ENCODE peak calls at places on chromosomes 6 and 20, in ten cellular contexts. L is cardiac muscle cell, T is stomach, D is hepatocyte, F is endodermal cell, A is GM12878, G is PC-9, O is heart left ventricle, R is aorta, C is psoas muscle. Z is an unnamed sample. For H3K4me1, the result is how much of the 10 kb centered on the place peaks cover.

GRCh38 chr6:147207351-147207750 is 3.1 kb downstream of the STXBP5 start:
- DNase-seq in C (no peak), G (no peak), O (no peak), R (no peak), D (no peak), T (no peak), F (no peak), L (peak), A (no peak), Z (no peak)

GRCh38 chr20:21607971-21608735 is 94.3 kb upstream of the NKX2-2 start:
- DNase-seq in O (peak), G (no peak), F (no peak), R (no peak), L (no peak), A (no peak), D (no peak), T (no peak), C (no peak), Z (no peak)

GRCh38 chr6:54515013-54515412 is 206.8 kb downstream of the TINAG start:
- DNase-seq in R (no peak), F (no peak), L (peak), T (no peak), O (no peak), A (no peak), G (no peak), D (no peak), C (no peak), Z (no peak)

GRCh38 chr6:157456524-157456829 is 75.5 kb downstream of the ZDHHC14 start:
- DNase-seq in C (no peak), L (no peak), D (no peak), F (no peak), G (no peak), R (no peak), A (peak), T (no peak), O (no peak), Z (no peak)

GRCh38 chr6:40877362-40877761 is 161.7 kb downstream of the UNC5CL start:
- DNase-seq in G (no peak), C (no peak), T (no peak), A (no peak), L (no peak), F (no peak), D (no peak), O (no peak), R (no peak), Z (no peak)

GRCh38 chr20:32611286-32611685 is 26.2 kb upstream of the NOL4L start:
- DNase-seq in L (no peak), O (no peak), F (no peak), D (no peak), T (no peak), A (no peak), C (no peak), G (no peak), R (no peak), Z (no peak)

GRCh38 chr6:26285143-26286134 is 79.6 kb upstream of the BTN3A2 start:
- DNase-seq in L (peak), R (peak), F (peak), T (peak), O (peak), G (peak), A (peak), D (peak), C (peak), Z (peak)

GRCh38 chr6:158560787-158561246 is 926 bp downstream of the TMEM181 start:
- DNase-seq in D (peak), R (peak), C (no peak), L (no peak), A (no peak), G (no peak), F (peak), T (peak), O (no peak), Z (peak)

GRCh38 chr6:84263557-84263956 is 36.1 kb upstream of the CEP162 start:
- DNase-seq in R (no peak), A (no peak), C (no peak), D (no peak), G (no peak), T (no peak), F (no peak), O (no peak), L (no peak), Z (no peak)

GRCh38 chr6:152323376-152323775 is 313.8 kb downstream of the SYNE1 start:
- DNase-seq in R (no peak), C (no peak), O (no peak), D (no peak), F (no peak), L (no peak), T (no peak), A (no peak), G (no peak), Z (no peak)

GRCh38 chr6:35603326-35604202 is 85.2 kb downstream of the FKBP5 start:
- DNase-seq in A (no peak), G (peak), L (peak), O (no peak), F (no peak), C (no peak), R (no peak), T (no peak), D (no peak), Z (peak)

GRCh38 chr20:12570371-12570770 is 438.4 kb upstream of the SPTLC3 start:
- DNase-seq in L (peak), G (no peak), O (no peak), T (no peak), R (no peak), A (no peak), D (peak), C (no peak), F (peak), Z (no peak)

GRCh38 chr20:41317536-41318270 is at the start of gene ZHX3:
- DNase-seq in D (peak), A (peak), L (peak), G (peak), T (peak), R (peak), O (peak), F (peak), C (peak), Z (peak)

GRCh38 chr6:391559-392440 is at the start of gene IRF4:
- DNase-seq in G (no peak), A (no peak), C (peak), L (no peak), T (no peak), O (no peak), R (no peak), D (no peak), F (peak), Z (peak)

GRCh38 chr6:107046316-107046715 is 18.3 kb downstream of the MTRES1 start:
- DNase-seq in L (no peak), O (no peak), D (no peak), F (no peak), R (no peak), T (no peak), A (no peak), C (no peak), G (peak), Z (no peak)

GRCh38 chr6:797479-798077 is 104.6 kb upstream of the EXOC2 start:
- DNase-seq in C (no peak), T (peak), F (peak), L (peak), G (no peak), A (no peak), O (no peak), R (no peak), D (peak), Z (no peak)

GRCh38 chr6:31972709-31973350 is 892 bp upstream of the DXO start:
- DNase-seq in L (peak), G (no peak), R (no peak), T (no peak), O (no peak), F (no peak), A (no peak), C (no peak), D (no peak), Z (no peak)

GRCh38 chr6:17012421-17013225 is 89.2 kb upstream of the STMND1 start:
- DNase-seq in O (no peak), R (no peak), C (no peak), D (peak), A (no peak), G (no peak), T (no peak), L (peak), F (peak), Z (no peak)

GRCh38 chr20:9306521-9306920 is 207.9 kb upstream of the LAMP5 start:
- DNase-seq in C (no peak), A (no peak), T (no peak), D (peak), G (peak), L (peak), R (no peak), O (no peak), F (no peak), Z (no peak)

GRCh38 chr6:15399651-15400470 is 154.0 kb downstream of the JARID2 start:
- DNase-seq in C (peak), D (peak), O (peak), G (no peak), L (peak), A (no peak), T (peak), R (peak), F (peak), Z (no peak)

GRCh38 chr6:122717350-122717749 is 62.2 kb upstream of the FABP7 start:
- DNase-seq in L (no peak), D (no peak), C (no peak), F (no peak), G (no peak), O (no peak), A (no peak), T (no peak), R (no peak), Z (no peak)

GRCh38 chr6:77457720-77458349 is 5.5 kb downstream of the HTR1B start:
- DNase-seq in T (peak), A (no peak), D (peak), C (peak), O (peak), G (no peak), F (peak), R (peak), L (peak), Z (no peak)

DNA sequence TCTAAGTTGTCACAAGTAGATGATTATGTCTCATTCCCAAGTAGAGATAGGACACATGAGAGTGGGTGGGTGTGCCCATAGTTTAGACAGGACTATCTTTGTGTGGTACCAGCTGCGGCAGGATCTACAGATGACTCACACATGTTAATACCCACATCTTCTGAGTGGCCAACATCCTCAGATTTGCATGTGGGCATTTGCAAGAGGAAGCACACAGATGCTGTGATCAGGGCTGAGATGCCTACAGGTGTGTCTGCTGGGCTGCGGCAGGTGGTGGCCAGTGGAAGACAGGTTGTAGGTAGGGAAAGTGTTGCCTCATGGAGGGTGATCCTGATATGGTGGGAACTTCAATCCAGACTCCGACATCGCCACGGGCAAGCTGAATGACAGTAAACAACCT is 50.8 kb downstream of the UTRN start:
- DNase-seq in G (no peak), A (no peak), D (no peak), R (no peak), O (no peak), L (no peak), F (no peak), C (no peak), T (no peak), Z (peak)
- H3K4me1 ChIP-seq in G (under half), A (under half), D (under half), R (under half), O (half or more), L (under half), F (under half), C (half or more), T (half or more), Z (half or more)

GRCh38 chr20:853406-853996 is 20.0 kb downstream of the FAM110A start:
- DNase-seq in T (no peak), D (no peak), C (no peak), L (no peak), R (no peak), G (no peak), A (no peak), O (no peak), F (no peak), Z (no peak)

GRCh38 chr20:856361-856775 is 22.9 kb downstream of the FAM110A start:
- DNase-seq in L (peak), T (no peak), R (peak), G (peak), C (no peak), A (no peak), F (no peak), O (no peak), D (no peak), Z (no peak)

GRCh38 chr20:858011-858410 is 24.5 kb downstream of the FAM110A start:
- DNase-seq in G (no peak), D (no peak), R (no peak), A (no peak), C (no peak), O (no peak), F (no peak), T (no peak), L (no peak), Z (no peak)

GRCh38 chr20:854601-855000 is 21.1 kb downstream of the FAM110A start:
- DNase-seq in D (no peak), F (no peak), A (no peak), R (no peak), C (no peak), L (no peak), G (no peak), T (no peak), O (no peak), Z (no peak)

DNA sequence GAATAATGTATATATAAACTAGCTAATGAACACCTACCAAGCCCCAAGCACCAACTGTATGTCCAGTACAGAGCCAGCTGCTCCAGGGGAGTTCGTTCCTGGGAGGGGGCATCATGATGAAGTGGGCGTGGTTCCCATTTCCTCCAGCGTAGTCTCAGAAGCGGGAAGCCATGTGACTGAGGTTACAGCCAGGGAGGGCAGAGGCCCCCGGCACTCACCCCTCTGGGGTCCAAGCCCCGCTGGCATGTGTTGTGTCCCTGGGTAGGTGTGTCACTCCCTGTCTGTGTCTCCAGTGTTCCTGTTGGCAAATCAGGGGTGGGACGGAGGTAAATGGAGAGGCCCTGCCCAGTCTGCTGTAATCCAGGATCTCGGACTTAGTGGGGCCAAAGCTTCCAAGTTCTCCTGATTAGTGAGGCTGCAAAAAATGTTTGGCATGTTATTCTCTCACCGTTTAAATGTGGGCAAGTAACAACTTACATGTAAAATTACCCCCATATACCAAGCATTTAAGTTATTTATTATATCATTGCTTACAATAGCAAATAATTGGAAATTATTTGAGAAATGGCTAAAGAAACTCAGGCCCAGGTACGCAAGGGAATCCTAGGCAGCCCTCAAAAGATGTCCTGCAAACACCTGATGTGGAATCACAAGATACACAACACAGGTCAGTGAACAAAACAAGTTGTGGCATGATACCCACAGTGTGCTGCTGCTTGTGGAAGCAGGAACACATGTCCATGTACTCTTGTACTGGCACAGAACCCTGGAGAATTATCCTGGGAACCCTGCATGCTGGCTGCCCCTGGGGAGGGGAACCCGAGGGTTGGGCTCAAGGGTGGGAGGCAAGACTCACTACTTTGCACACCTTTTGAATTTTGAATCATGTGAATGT is 22.2 kb downstream of the FAM110A start:
- DNase-seq in O (no peak), D (no peak), T (no peak), R (no peak), C (no peak), G (no peak), A (no peak), L (no peak), F (no peak), Z (no peak)
- H3K4me1 ChIP-seq in O (under half), D (under half), T (under half), R (under half), C (under half), G (under half), A (under half), L (under half), F (under half), Z (under half)

GRCh38 chr6:131811510-131811909 is 3.7 kb downstream of the ENPP1 start:
- DNase-seq in C (no peak), G (no peak), L (no peak), F (no peak), T (no peak), R (no peak), O (no peak), A (no peak), D (no peak), Z (no peak)
- H3K4me1 ChIP-seq in C (under half), G (under half), L (under half), F (under half), T (under half), R (under half), O (under half), A (under half), D (under half), Z (under half)

DNA sequence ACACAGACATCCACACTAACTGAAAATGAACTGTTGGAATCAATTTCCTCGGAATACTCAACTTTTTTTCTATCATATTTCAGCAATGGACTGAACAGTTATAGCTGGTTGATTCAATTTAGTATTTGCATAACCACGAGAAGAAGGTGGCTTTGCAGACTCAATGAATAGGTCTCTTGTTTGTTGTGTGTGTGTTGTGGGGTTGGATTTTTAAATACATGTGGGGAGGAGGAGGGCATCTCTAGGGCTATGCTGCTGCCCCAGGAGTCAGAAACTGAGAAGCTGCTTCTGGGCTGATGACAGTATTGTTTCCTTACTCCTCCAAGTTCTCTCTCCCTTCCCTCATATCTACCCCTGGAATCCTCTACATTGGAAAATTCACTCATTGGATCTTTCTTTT is 28.6 kb downstream of the TFAP2A start:
- DNase-seq in D (no peak), A (no peak), F (no peak), O (no peak), L (no peak), C (no peak), R (no peak), G (no peak), T (no peak), Z (no peak)
- H3K4me1 ChIP-seq in D (under half), A (under half), F (under half), O (under half), L (under half), C (under half), R (under half), G (under half), T (under half), Z (under half)

GRCh38 chr20:57335392-57335791 is 5.8 kb downstream of the SPO11 start:
- DNase-seq in G (no peak), C (no peak), L (no peak), F (no peak), R (no peak), A (no peak), D (no peak), T (no peak), O (no peak), Z (no peak)

GRCh38 chr20:57329608-57330221 is at the start of gene SPO11:
- DNase-seq in O (no peak), L (no peak), C (no peak), D (peak), R (no peak), G (no peak), T (no peak), A (no peak), F (peak), Z (no peak)

GRCh38 chr20:57327820-57328219 is 1.8 kb upstream of the SPO11 start:
- DNase-seq in D (no peak), O (no peak), T (no peak), C (no peak), G (no peak), R (no peak), L (no peak), F (peak), A (no peak), Z (no peak)

GRCh38 chr20:57330998-57331397 is 1.4 kb downstream of the SPO11 start:
- DNase-seq in T (no peak), F (no peak), C (no peak), R (no peak), L (peak), O (no peak), G (no peak), D (no peak), A (no peak), Z (no peak)

DNA sequence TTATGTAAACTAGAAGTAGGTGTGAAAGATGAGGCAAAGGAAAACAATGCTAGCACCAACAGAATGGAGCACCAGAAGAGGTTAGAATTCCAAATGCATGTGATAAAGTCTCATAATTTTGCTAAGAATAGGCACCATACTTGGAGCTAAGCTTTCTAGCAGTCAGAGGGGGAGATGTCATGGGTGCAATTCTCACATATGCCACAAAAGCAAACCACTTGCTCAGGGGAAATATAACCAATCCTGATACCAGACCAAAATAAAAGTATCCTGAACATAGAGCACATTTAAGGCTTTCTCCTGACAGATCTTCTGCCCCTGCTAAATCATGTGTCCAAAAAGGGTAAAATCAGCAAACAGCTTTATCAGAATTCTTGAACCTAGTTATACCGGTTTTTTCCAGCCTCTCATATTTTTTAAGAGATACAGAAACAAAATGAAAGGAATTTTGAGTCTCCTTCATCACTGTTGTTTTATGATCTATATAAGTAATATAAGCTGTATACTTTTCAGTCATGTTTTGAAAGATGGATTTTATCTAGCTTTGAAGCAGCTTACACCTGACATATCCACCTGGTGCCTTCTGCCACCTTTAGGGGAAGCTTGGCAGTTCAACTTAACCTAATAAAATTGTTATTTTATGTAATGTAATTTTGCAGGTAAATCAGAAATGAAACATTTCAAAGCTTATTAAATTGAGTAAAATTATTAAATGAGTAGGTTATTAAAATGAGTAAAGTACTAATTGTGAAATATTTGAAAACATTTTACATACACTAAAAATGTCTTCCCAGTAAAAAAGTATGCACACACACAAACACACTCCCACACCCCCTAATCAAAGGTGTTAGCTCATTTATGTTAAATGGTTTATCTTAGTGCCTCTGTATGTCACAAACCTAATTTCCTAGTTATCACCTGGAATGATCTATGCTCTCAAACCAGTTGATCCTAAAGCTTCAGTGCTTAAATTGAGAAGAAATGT is 2.8 kb downstream of the SPO11 start:
- DNase-seq in O (no peak), R (no peak), D (peak), F (no peak), T (no peak), G (peak), L (no peak), C (no peak), A (no peak), Z (no peak)
- H3K4me1 ChIP-seq in O (under half), R (under half), D (under half), F (under half), T (under half), G (under half), L (under half), C (under half), A (under half), Z (under half)